ENCODE peak calls at places on chromosomes 6 and 20, in six cellular contexts. R is progenitor cell of endocrine pancreas, G is substantia nigra, J is skeletal muscle cell, T is sciatic nerve, D is HFFc6. V is an unnamed sample.

GRCh38 chr6:79949235-79949634 is 1.9 kb upstream of the ELOVL4 start:
- DNase-seq in R (peak; percentile 20), G (peak; percentile 18), J (no peak), T (no peak), D (peak; percentile 41), V (peak; percentile 73)

GRCh38 chr6:116365743-116366142 is 5.0 kb upstream of the DSE start:
- DNase-seq in R (no peak), G (no peak), J (no peak), T (no peak), D (no peak), V (no peak)

GRCh38 chr6:90440586-90441338 is 144.1 kb upstream of the BACH2 start:
- DNase-seq in R (no peak), G (no peak), J (no peak), T (no peak), D (no peak), V (no peak)

GRCh38 chr6:142728367-142728766 is 216.6 kb downstream of the HIVEP2 start:
- DNase-seq in R (no peak), G (no peak), J (no peak), T (no peak), D (no peak), V (no peak)

GRCh38 chr20:362271-363254 is 15.7 kb downstream of the NRSN2 start:
- DNase-seq in R (no peak), G (peak; percentile 51), J (peak; percentile 76), T (peak; percentile 86), D (peak; percentile 70), V (peak; percentile 85)

GRCh38 chr6:158471339-158471738 is 88.6 kb upstream of the TMEM181 start:
- DNase-seq in R (no peak), G (no peak), J (no peak), T (no peak), D (no peak), V (no peak)

GRCh38 chr6:69835414-69836179 is 30.8 kb upstream of the COL19A1 start:
- DNase-seq in R (no peak), G (peak; percentile 1), J (peak; percentile 62), T (no peak), D (peak; percentile 37), V (peak; percentile 81)

GRCh38 chr6:158674342-158674969 is 24.6 kb downstream of the SYTL3 start:
- DNase-seq in R (no peak), G (no peak), J (no peak), T (no peak), D (no peak), V (no peak)

GRCh38 chr6:2803731-2804429 is 37.8 kb downstream of the SERPINB1 start:
- DNase-seq in R (no peak), G (no peak), J (no peak), T (no peak), D (no peak), V (no peak)

GRCh38 chr6:13767121-13767794 is 47.1 kb downstream of the MCUR1 start:
- DNase-seq in R (no peak), G (peak; percentile 31), J (peak; percentile 18), T (peak; percentile 73), D (peak; percentile 36), V (peak; percentile 54)

GRCh38 chr6:13910443-13910842 is 14.3 kb upstream of the RNF182 start:
- DNase-seq in R (no peak), G (no peak), J (no peak), T (no peak), D (no peak), V (no peak)

GRCh38 chr6:51553246-51554015 is 534.0 kb downstream of the PKHD1 start:
- DNase-seq in R (no peak), G (no peak), J (no peak), T (no peak), D (no peak), V (no peak)

GRCh38 chr6:55776131-55776530 is 99.3 kb downstream of the BMP5 start:
- DNase-seq in R (no peak), G (no peak), J (no peak), T (no peak), D (no peak), V (no peak)

GRCh38 chr6:75402296-75402695 is 91.3 kb downstream of the FILIP1 start:
- DNase-seq in R (no peak), G (no peak), J (no peak), T (no peak), D (peak; percentile 84), V (peak; percentile 61)

V was measured in mesenchymal stem cell.